ENCODE peak calls at places on chromosomes 2 and 18, in five cellular contexts. J is neural progenitor cell, N is adipocyte, Y is adrenal gland, O is body of pancreas. K is an unnamed sample. For H3K4me1, the result is how much of the 10 kb centered on the place peaks cover.

GRCh38 chr2:145824384-145824783 is 1304.5 kb upstream of the ZEB2 start:
- DNase-seq in N (no peak), Y (no peak), J (no peak), O (no peak), K (no peak)

GRCh38 chr2:57776916-57777315 is 269.7 kb upstream of the VRK2 start:
- DNase-seq in O (no peak), N (no peak), Y (no peak), J (no peak), K (no peak)

GRCh38 chr2:202831241-202831997 is 40.1 kb downstream of the ICA1L start:
- DNase-seq in O (no peak), J (peak), Y (peak), N (peak), K (peak)

GRCh38 chr2:95231723-95232122 is 24.4 kb downstream of the ZNF892 start:
- DNase-seq in Y (no peak), J (peak), N (peak), O (peak), K (peak)

GRCh38 chr18:11494093-11494492 is 115.3 kb upstream of the SLC35G4 start:
- DNase-seq in N (peak), Y (no peak), J (no peak), O (no peak), K (no peak)

GRCh38 chr2:35428548-35428947 is 927.0 kb upstream of the CRIM1 start:
- DNase-seq in J (peak), O (peak), Y (peak), N (peak), K (peak)

GRCh38 chr2:12173943-12174340 is 427.5 kb downstream of the LPIN1 start:
- DNase-seq in Y (no peak), N (peak), O (no peak), J (no peak), K (no peak)

GRCh38 chr18:51153659-51154371 is 43.7 kb downstream of the MEX3C start:
- DNase-seq in Y (no peak), O (no peak), J (no peak), N (no peak), K (no peak)

GRCh38 chr18:77448046-77448445 is 198.4 kb downstream of the GALR1 start:
- DNase-seq in N (no peak), J (no peak), Y (no peak), O (no peak), K (no peak)

GRCh38 chr2:32484907-32485306 is 128.1 kb downstream of the BIRC6 start:
- DNase-seq in N (peak), O (no peak), Y (no peak), J (no peak), K (no peak)

GRCh38 chr2:26530696-26531095 is 52.8 kb upstream of the OTOF start:
- DNase-seq in N (no peak), J (no peak), Y (no peak), O (no peak), K (peak)

GRCh38 chr18:43794363-43794762 is 517.1 kb upstream of the SYT4 start:
- DNase-seq in O (no peak), N (no peak), J (no peak), Y (no peak), K (no peak)

GRCh38 chr18:32975166-32975441 is 202.3 kb upstream of the KLHL14 start:
- DNase-seq in N (no peak), Y (no peak), J (no peak), O (no peak), K (no peak)

GRCh38 chr2:241546771-241547498 is 11.6 kb upstream of the BOK start:
- DNase-seq in N (peak), J (peak), Y (no peak), O (no peak), K (no peak)

GRCh38 chr18:66013976-66014375 is 263.2 kb downstream of the CDH7 start:
- DNase-seq in N (no peak), O (no peak), J (no peak), Y (no peak), K (no peak)

GRCh38 chr18:57619881-57620280 is 1.8 kb downstream of the NARS1 start:
- DNase-seq in J (no peak), Y (no peak), N (no peak), O (no peak), K (no peak)

GRCh38 chr2:69734040-69734611 is 7.8 kb upstream of the ANXA4 start:
- DNase-seq in J (no peak), Y (peak), O (no peak), N (no peak), K (no peak)

GRCh38 chr18:36758623-36759022 is 70.2 kb downstream of the TPGS2 start:
- DNase-seq in O (no peak), J (no peak), Y (no peak), N (no peak), K (no peak)

GRCh38 chr2:65380243-65380642 is 52.2 kb downstream of the SPRED2 start:
- DNase-seq in Y (no peak), J (no peak), N (no peak), O (no peak), K (no peak)

GRCh38 chr2:67453365-67453764 is 56.2 kb downstream of the ETAA1 start:
- DNase-seq in J (no peak), N (peak), Y (no peak), O (no peak), K (no peak)

GRCh38 chr2:218259099-218259921 is 1.5 kb upstream of the GPBAR1 start:
- DNase-seq in Y (no peak), J (no peak), N (peak), O (peak), K (peak)

GRCh38 chr2:165003443-165004130 is 48.3 kb upstream of the SLC38A11 start:
- DNase-seq in J (peak), O (no peak), Y (no peak), N (no peak), K (no peak)

GRCh38 chr18:71529708-71530303 is 1014.3 kb downstream of the CBLN2 start:
- DNase-seq in O (no peak), N (no peak), J (no peak), Y (no peak), K (no peak)

GRCh38 chr18:25058520-25058919 is 293.4 kb downstream of the ZNF521 start:
- DNase-seq in Y (no peak), N (no peak), J (no peak), O (no peak), K (peak)

GRCh38 chr2:8431446-8432125 is 250.3 kb upstream of the ID2 start:
- DNase-seq in N (no peak), Y (no peak), O (no peak), J (no peak), K (no peak)

GRCh38 chr2:26002617-26003310 is 20.5 kb upstream of the KIF3C start:
- DNase-seq in N (no peak), Y (no peak), O (no peak), J (no peak), K (no peak)

GRCh38 chr2:1742300-1742679 is 2.0 kb downstream of the PXDN start:
- DNase-seq in Y (no peak), O (no peak), N (no peak), J (no peak), K (no peak)

GRCh38 chr2:98123286-98123685 is 36.3 kb downstream of the VWA3B start:
- DNase-seq in J (no peak), N (no peak), Y (no peak), O (no peak), K (no peak)

GRCh38 chr2:110816404-110817365 is 84.3 kb downstream of the ACOXL start:
- DNase-seq in J (no peak), Y (no peak), O (no peak), N (no peak), K (no peak)

GRCh38 chr18:23232331-23232730 is 97.0 kb downstream of the CABLES1 start:
- DNase-seq in Y (no peak), N (no peak), O (no peak), J (peak), K (no peak)

GRCh38 chr18:49690307-49690706 is 123.0 kb downstream of the ACAA2 start:
- DNase-seq in Y (no peak), N (peak), O (no peak), J (no peak), K (no peak)

GRCh38 chr2:171404719-171405118 is 29.1 kb downstream of the METTL8 start:
- DNase-seq in O (no peak), N (no peak), Y (no peak), J (no peak), K (no peak)

GRCh38 chr2:198517961-198518360 is 713.6 kb downstream of the PLCL1 start:
- DNase-seq in Y (no peak), J (no peak), O (no peak), N (no peak), K (no peak)

GRCh38 chr18:23538040-23538439 is 34.7 kb downstream of the RMC1 start:
- DNase-seq in Y (no peak), J (no peak), N (no peak), O (no peak), K (no peak)

GRCh38 chr2:222939979-222940378 is 79.1 kb downstream of the ACSL3 start:
- DNase-seq in Y (no peak), N (no peak), O (no peak), J (no peak), K (no peak)

GRCh38 chr2:240320561-240321091 is 114.8 kb upstream of the GPC1 start:
- DNase-seq in N (no peak), Y (no peak), J (no peak), O (no peak), K (no peak)

GRCh38 chr2:202072226-202072625 is 829 bp upstream of the KIAA2012 start:
- DNase-seq in O (no peak), J (peak), N (no peak), Y (no peak), K (peak)

GRCh38 chr2:177262958-177263450 is 1.5 kb downstream of the NFE2L2 start:
- DNase-seq in Y (no peak), O (no peak), J (no peak), N (no peak), K (no peak)

GRCh38 chr2:177263451-177264208 is 897 bp downstream of the NFE2L2 start:
- DNase-seq in O (peak), Y (peak), J (peak), N (peak), K (peak)

GRCh38 chr2:177262137-177262536 is 2.4 kb downstream of the NFE2L2 start:
- DNase-seq in N (no peak), O (no peak), Y (no peak), J (no peak), K (no peak)

GRCh38 chr2:177260398-177260797 is 4.1 kb downstream of the NFE2L2 start:
- DNase-seq in J (no peak), O (no peak), Y (no peak), N (no peak), K (no peak)

GRCh38 chr2:177261115-177261779 is 3.3 kb downstream of the NFE2L2 start:
- DNase-seq in O (no peak), J (no peak), Y (no peak), N (no peak), K (no peak)
- H3K4me1 ChIP-seq in O (half or more), J (under half), Y (under half), N (half or more), K (under half)

GRCh38 chr2:160372010-160372356 is 121.6 kb downstream of the RBMS1 start:
- DNase-seq in Y (no peak), J (no peak), N (no peak), O (no peak), K (no peak)

GRCh38 chr2:160371251-160372009 is 122.2 kb downstream of the RBMS1 start:
- DNase-seq in N (no peak), O (no peak), Y (no peak), J (no peak), K (peak)

GRCh38 chr2:160372585-160372984 is 121.0 kb downstream of the RBMS1 start:
- DNase-seq in O (no peak), J (no peak), Y (no peak), N (no peak), K (no peak)

GRCh38 chr2:160367887-160368286 is 125.7 kb downstream of the RBMS1 start:
- DNase-seq in N (peak), J (no peak), O (no peak), Y (no peak), K (no peak)

DNA sequence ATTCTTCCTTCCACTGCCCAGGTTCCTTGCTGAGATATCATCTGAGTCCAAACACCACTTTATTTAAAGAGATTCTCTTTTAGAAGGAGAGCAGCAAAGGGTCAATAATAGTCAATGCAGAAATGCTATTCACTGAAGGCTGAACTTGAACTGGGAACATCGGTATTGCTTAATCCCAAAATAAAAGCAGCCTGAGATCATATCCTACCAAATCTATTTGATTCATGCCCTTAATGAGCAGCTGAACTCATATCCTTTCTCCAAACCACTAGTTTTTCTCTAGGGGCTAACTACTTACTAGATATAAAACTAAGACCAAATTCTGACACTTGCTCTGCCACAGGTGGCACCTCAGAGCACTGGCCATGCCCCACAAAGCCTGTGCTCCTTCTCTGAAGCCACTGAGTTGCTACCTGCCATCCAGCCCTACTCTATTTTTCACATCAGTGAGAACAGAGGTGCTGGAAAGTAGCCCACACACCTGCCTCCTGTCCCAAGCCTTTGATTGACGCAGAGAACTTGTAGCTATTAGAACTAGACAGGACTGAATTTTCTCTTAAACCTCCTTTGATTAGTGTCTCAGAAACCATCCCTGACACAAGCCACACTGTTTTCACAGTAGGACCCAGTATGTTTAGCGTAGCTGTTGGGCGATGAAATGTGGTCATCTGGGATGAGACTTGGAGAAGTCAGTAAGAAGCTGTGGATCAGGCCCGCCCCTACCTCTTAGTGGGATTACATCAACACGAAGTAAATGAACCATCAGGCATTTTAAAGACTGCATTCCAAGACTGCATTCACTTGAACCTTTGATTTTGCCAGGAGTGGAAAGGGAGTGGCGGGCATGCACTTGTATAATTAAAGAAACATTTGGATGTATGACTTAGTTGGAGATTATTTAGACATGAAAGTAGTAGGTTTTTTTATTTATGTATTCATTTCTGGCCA is 124.3 kb downstream of the RBMS1 start:
- DNase-seq in Y (no peak), J (no peak), N (peak), O (peak), K (no peak)
- H3K4me1 ChIP-seq in Y (under half), J (half or more), N (half or more), O (under half), K (under half)

GRCh38 chr2:37630298-37630697 is 41.1 kb downstream of the CDC42EP3 start:
- DNase-seq in O (no peak), J (no peak), Y (no peak), N (no peak), K (no peak)

GRCh38 chr2:37631292-37631691 is 40.1 kb downstream of the CDC42EP3 start:
- DNase-seq in N (no peak), Y (no peak), J (no peak), O (no peak), K (no peak)

GRCh38 chr2:37630778-37631177 is 40.7 kb downstream of the CDC42EP3 start:
- DNase-seq in O (no peak), N (no peak), Y (no peak), J (no peak), K (no peak)

GRCh38 chr2:37632310-37632709 is 39.1 kb downstream of the CDC42EP3 start:
- DNase-seq in O (no peak), Y (no peak), J (no peak), N (no peak), K (no peak)

GRCh38 chr2:37631698-37632097 is 39.7 kb downstream of the CDC42EP3 start:
- DNase-seq in O (no peak), Y (no peak), N (no peak), J (no peak), K (no peak)
- H3K4me1 ChIP-seq in O (under half), Y (under half), N (under half), J (under half), K (under half)

GRCh38 chr2:159073256-159073655 is 104.8 kb downstream of the TANC1 start:
- DNase-seq in O (no peak), Y (no peak), J (no peak), N (peak), K (no peak)
- H3K4me1 ChIP-seq in O (under half), Y (under half), J (under half), N (half or more), K (under half)

GRCh38 chr2:96950391-96951124 is 35.8 kb downstream of the FAM178B start:
- DNase-seq in O (no peak), Y (no peak), N (no peak), J (no peak), K (no peak)

GRCh38 chr2:96949153-96949520 is 37.2 kb downstream of the FAM178B start:
- DNase-seq in Y (no peak), O (no peak), J (no peak), N (no peak), K (no peak)

GRCh38 chr2:96948483-96949152 is 37.8 kb downstream of the FAM178B start:
- DNase-seq in Y (no peak), J (no peak), N (no peak), O (no peak), K (no peak)

GRCh38 chr2:96951125-96951654 is 35.2 kb downstream of the FAM178B start:
- DNase-seq in J (peak), O (peak), N (peak), Y (peak), K (peak)

DNA sequence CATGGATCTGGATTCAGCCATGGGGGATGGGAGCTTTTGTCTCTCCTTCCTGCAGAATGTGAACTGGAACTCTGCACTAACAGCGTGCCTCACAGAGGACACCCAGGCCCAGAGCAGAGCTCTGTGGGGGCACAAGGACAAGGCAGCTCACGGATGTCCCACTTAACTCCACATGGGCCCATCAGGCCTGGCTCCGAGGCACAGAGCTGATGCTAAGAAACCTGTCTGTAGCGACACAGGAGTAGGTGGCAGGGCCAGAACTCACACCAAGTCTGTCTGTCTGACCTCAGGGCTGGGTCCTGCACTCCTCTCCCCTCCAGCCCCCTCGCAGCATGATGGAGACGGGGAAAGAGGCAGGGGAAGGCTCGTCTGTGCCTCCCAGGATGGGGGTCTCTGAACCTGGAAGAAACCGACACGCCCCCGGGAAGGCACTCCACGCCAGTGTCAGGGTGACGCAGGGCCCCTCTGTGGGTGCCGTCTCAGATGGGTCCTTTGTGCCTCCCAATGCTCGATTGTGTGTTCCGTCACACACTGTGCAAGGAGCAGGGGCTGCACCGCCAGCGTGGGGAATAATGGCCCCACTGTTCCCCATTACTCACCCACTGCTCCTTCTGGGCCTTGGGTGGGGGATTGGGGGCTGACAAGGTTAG is 36.6 kb downstream of the FAM178B start:
- DNase-seq in N (no peak), O (no peak), Y (no peak), J (no peak), K (no peak)
- H3K4me1 ChIP-seq in N (under half), O (under half), Y (under half), J (under half), K (under half)

GRCh38 chr2:20425371-20425881 is 21.4 kb upstream of the RHOB start:
- DNase-seq in N (no peak), J (no peak), Y (no peak), O (no peak), K (no peak)
- H3K4me1 ChIP-seq in N (half or more), J (under half), Y (under half), O (under half), K (under half)

K was measured in BE2C.